ENCODE peak calls at places on chromosomes 11 and 22, in nine cellular contexts. M is lower lobe of right lung; V is CD8-positive, alpha-beta memory T cell; W is prostate gland; Y is stomach; A is PC-3; E is pancreas; R is left ventricle myocardium inferior; N is colonic mucosa. T is an unnamed sample.

GRCh38 chr11:115455606-115456005 is 48.6 kb downstream of the CADM1 start:
- DNase-seq in M (no peak), V (no peak), W (no peak), Y (no peak), A (no peak), E (no peak), R (no peak), N (no peak), T (peak; percentile 6)

GRCh38 chr22:23908561-23909205 is 14.5 kb downstream of the MIF start:
- DNase-seq in M (no peak), V (no peak), W (no peak), Y (no peak), A (no peak), E (no peak), R (no peak), N (peak; percentile 41), T (peak; percentile 69)

GRCh38 chr11:134223066-134223465 is 701 bp downstream of the NCAPD3 start:
- DNase-seq in M (no peak), V (no peak), W (no peak), Y (no peak), A (peak; percentile 15), E (no peak), R (no peak), N (peak; percentile 25), T (peak; percentile 48)

GRCh38 chr11:69831985-69832384 is 12.8 kb upstream of the FGF3 start:
- DNase-seq in M (no peak), V (no peak), W (no peak), Y (no peak), A (no peak), E (no peak), R (no peak), N (no peak), T (no peak)

GRCh38 chr11:10938231-10938630 is 80.4 kb upstream of the ZBED5 start:
- DNase-seq in M (no peak), V (no peak), W (no peak), Y (no peak), A (no peak), E (no peak), R (no peak), N (no peak), T (no peak)

GRCh38 chr11:110712643-110713468 is 619 bp upstream of the ARHGAP20 start:
- DNase-seq in M (no peak), V (no peak), W (peak; percentile 27), Y (no peak), A (no peak), E (no peak), R (no peak), N (peak; percentile 29), T (no peak)

GRCh38 chr11:93329936-93330445 is 551 bp upstream of the DEUP1 start:
- DNase-seq in M (no peak), V (no peak), W (no peak), Y (no peak), A (no peak), E (no peak), R (no peak), N (peak; percentile 19), T (no peak)

GRCh38 chr11:69180726-69181125 is 25.0 kb downstream of the SMIM38 start:
- DNase-seq in M (no peak), V (no peak), W (no peak), Y (no peak), A (no peak), E (no peak), R (no peak), N (no peak), T (no peak)

GRCh38 chr11:86932942-86933875 is 22.0 kb downstream of the FZD4 start:
- DNase-seq in M (no peak), V (no peak), W (no peak), Y (no peak), A (no peak), E (no peak), R (no peak), N (no peak), T (no peak)

GRCh38 chr11:48025293-48025982 is 45.1 kb downstream of the PTPRJ start:
- DNase-seq in M (no peak), V (no peak), W (no peak), Y (no peak), A (no peak), E (no peak), R (no peak), N (no peak), T (no peak)

GRCh38 chr22:29343313-29343805 is 27.9 kb upstream of the RASL10A start:
- DNase-seq in M (peak; percentile 75), V (no peak), W (no peak), Y (peak; percentile 71), A (peak; percentile 47), E (peak; percentile 92), R (peak; percentile 73), N (no peak), T (no peak)

GRCh38 chr11:14645247-14645912 is 1.8 kb downstream of the PDE3B start:
- DNase-seq in M (no peak), V (no peak), W (no peak), Y (no peak), A (no peak), E (no peak), R (no peak), N (no peak), T (no peak)

GRCh38 chr11:67118059-67118766 is 850 bp upstream of the KDM2A start:
- DNase-seq in M (peak; percentile 69), V (peak; percentile 45), W (peak; percentile 19), Y (peak; percentile 48), A (no peak), E (peak; percentile 70), R (peak; percentile 45), N (peak; percentile 46), T (peak; percentile 22)

GRCh38 chr22:18032455-18033101 is 8.2 kb upstream of the MICAL3 start:
- DNase-seq in M (no peak), V (no peak), W (no peak), Y (no peak), A (peak; percentile 92), E (no peak), R (no peak), N (no peak), T (no peak)

DNA sequence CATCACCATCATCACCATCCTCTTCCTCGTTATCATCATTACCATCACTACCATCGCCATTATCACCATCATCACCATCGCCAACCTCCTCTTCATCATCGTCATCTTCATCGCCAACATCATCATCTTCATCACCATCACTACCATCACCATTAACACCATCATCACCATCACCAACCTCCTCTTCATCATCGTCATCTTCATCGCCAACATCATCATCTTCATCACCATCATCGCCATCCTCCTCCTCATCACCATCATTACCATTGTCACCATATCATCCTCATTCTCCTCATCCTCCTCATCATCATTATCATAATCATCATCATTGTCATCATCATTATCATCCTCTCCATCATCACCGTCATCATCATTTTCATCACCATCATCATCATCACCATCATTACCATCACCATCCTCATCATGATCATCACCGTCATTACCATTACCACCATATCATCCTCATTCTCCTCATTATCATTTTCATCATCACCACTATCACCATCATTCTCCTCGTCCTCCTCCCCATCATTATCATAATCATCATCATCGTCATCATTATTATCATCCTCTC is 1498.7 kb downstream of the TBC1D22A start:
- DNase-seq in M (no peak), V (no peak), W (no peak), Y (no peak), A (no peak), E (no peak), R (no peak), N (no peak), T (no peak)
- H3K9me3 ChIP-seq in M (no peaks in the 10 kb centered on the region), V (no peaks in the 10 kb centered on the region), W (no peaks in the 10 kb centered on the region), Y (no peaks in the 10 kb centered on the region), A (no peaks in the 10 kb centered on the region), E (no peaks in the 10 kb centered on the region), R (no peaks in the 10 kb centered on the region), N (no peaks in the 10 kb centered on the region), T (no peaks in the 10 kb centered on the region)

GRCh38 chr11:71354394-71355105 is 93.6 kb downstream of the DHCR7 start:
- DNase-seq in M (no peak), V (no peak), W (no peak), Y (no peak), A (no peak), E (no peak), R (no peak), N (no peak), T (no peak)
- H3K27me3 ChIP-seq in M (peaks cover 4% of the 10 kb centered on the region), V (no peaks in the 10 kb centered on the region), W (no peaks in the 10 kb centered on the region), Y (no peaks in the 10 kb centered on the region), A (peaks cover 48% of the 10 kb centered on the region), E (no peaks in the 10 kb centered on the region), R (peaks cover 81% of the 10 kb centered on the region), N (no peaks in the 10 kb centered on the region), T (no peaks in the 10 kb centered on the region)

DNA sequence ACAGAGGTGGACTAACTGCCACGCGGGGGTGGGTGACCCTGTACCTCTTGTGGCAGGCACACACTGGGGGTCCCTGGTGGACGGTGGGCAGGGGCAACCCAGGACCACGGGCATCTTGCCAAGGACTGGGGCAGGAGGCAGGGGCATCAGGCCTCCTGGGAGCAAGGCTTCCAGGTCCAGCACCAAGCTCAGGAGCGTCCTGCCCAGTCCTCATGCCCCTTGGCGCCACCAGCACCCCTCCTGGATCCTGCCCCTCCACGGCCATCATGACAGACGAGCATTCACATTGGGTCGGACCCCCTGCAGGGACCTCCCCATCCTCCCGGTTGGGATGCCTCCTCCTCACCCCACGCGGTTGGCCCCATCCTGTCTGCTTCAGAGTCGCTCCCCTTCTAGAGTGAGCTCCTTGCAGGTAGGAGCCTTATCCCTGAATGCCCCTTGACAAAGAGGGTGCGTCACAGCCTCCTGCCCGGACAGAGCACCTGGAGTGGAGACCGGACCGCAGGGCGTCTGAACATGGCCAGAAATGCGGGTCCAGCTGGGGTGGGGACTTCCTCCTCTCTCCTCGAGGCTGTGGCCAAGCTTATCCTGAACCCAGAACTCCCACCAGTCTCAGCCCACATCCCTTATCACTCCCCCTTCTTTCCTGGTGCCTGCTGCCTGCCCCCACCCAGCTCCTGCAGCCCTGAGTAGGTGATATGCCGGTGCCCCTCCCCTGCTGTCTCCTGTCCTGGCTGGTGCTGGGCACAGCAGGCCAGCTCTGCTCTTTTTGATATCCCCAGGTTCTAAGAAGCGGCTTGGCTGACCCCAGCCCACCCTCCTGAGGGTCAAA is 40.3 kb downstream of the IGF2 start:
- DNase-seq in M (peak; percentile 41), V (no peak), W (no peak), Y (no peak), A (no peak), E (peak; percentile 52), R (no peak), N (no peak), T (no peak)
- H3K4me1 ChIP-seq in M (peaks cover 48% of the 10 kb centered on the region), V (no peaks in the 10 kb centered on the region), W (peaks cover 6% of the 10 kb centered on the region), Y (peaks cover 45% of the 10 kb centered on the region), A (peaks cover 23% of the 10 kb centered on the region), E (no peaks in the 10 kb centered on the region), R (peaks cover 72% of the 10 kb centered on the region), N (peaks cover 7% of the 10 kb centered on the region), T (no peaks in the 10 kb centered on the region)

GRCh38 chr22:47810505-47811500 is 1048.4 kb downstream of the TBC1D22A start:
- DNase-seq in M (no peak), V (no peak), W (no peak), Y (no peak), A (no peak), E (no peak), R (no peak), N (no peak), T (no peak)

GRCh38 chr22:47806894-47807293 is 1044.4 kb downstream of the TBC1D22A start:
- DNase-seq in M (no peak), V (no peak), W (no peak), Y (no peak), A (no peak), E (no peak), R (no peak), N (no peak), T (no peak)

GRCh38 chr22:47807506-47807905 is 1045.1 kb downstream of the TBC1D22A start:
- DNase-seq in M (no peak), V (no peak), W (no peak), Y (no peak), A (no peak), E (no peak), R (no peak), N (no peak), T (no peak)

GRCh38 chr22:47808236-47808845 is 1045.9 kb downstream of the TBC1D22A start:
- DNase-seq in M (no peak), V (no peak), W (no peak), Y (no peak), A (no peak), E (no peak), R (no peak), N (no peak), T (no peak)

GRCh38 chr22:47808886-47809620 is 1046.6 kb downstream of the TBC1D22A start:
- DNase-seq in M (no peak), V (no peak), W (no peak), Y (no peak), A (no peak), E (no peak), R (no peak), N (no peak), T (no peak)
- H3K9me3 ChIP-seq in M (no peaks in the 10 kb centered on the region), V (no peaks in the 10 kb centered on the region), W (no peaks in the 10 kb centered on the region), Y (peaks cover 14% of the 10 kb centered on the region), A (no peaks in the 10 kb centered on the region), E (no peaks in the 10 kb centered on the region), R (peaks cover 15% of the 10 kb centered on the region), N (no peaks in the 10 kb centered on the region), T (no peaks in the 10 kb centered on the region)